ENCODE peak calls at places on chromosomes 1 and 21, in ten cellular contexts. V, L, W, P, O, S, F, K, A and N are unnamed samples.
A peak's percentile ranks its signal among the peaks of the same experiment; 100 is the strongest.

GRCh38 chr1:200279810-200280411 is 129.9 kb downstream of the ZNF281 start:
- DNase-seq in V (peak; percentile 65), L (no peak), W (no peak), P (peak; percentile 72), O (no peak), S (peak; percentile 80), F (no peak), K (peak; percentile 79), A (no peak), N (peak; percentile 26)

GRCh38 chr1:60458111-60458510 is 384.5 kb upstream of the C1orf87 start:
- DNase-seq in V (no peak), L (no peak), W (no peak), P (no peak), O (no peak), S (no peak), F (no peak), K (no peak), A (no peak), N (no peak)

GRCh38 chr1:235642021-235642942 is 7.3 kb downstream of the GNG4 start:
- DNase-seq in V (no peak), L (no peak), W (peak; percentile 45), P (peak; percentile 41), O (no peak), S (peak; percentile 43), F (no peak), K (peak; percentile 67), A (no peak), N (no peak)

GRCh38 chr1:168613689-168614655 is 37.6 kb downstream of the XCL1 start:
- DNase-seq in V (no peak), L (no peak), W (no peak), P (peak; percentile 30), O (no peak), S (no peak), F (peak; percentile 77), K (no peak), A (no peak), N (no peak)

GRCh38 chr21:21921410-21922232 is 923.4 kb downstream of the NCAM2 start:
- DNase-seq in V (peak; percentile 43), L (no peak), W (no peak), P (peak; percentile 46), O (no peak), S (no peak), F (no peak), K (peak; percentile 63), A (no peak), N (peak; percentile 74)

GRCh38 chr1:35202048-35202719 is 9.2 kb upstream of the SFPQ start:
- DNase-seq in V (peak; percentile 71), L (no peak), W (peak; percentile 50), P (peak; percentile 89), O (peak; percentile 69), S (peak; percentile 76), F (peak; percentile 24), K (peak; percentile 91), A (no peak), N (peak; percentile 54)

GRCh38 chr1:229325873-229326502 is 16.9 kb downstream of the CCSAP start:
- DNase-seq in V (no peak), L (no peak), W (no peak), P (no peak), O (no peak), S (no peak), F (no peak), K (peak; percentile 3), A (no peak), N (no peak)

GRCh38 chr1:14742181-14742980 is 143.9 kb downstream of the KAZN start:
- DNase-seq in V (no peak), L (no peak), W (no peak), P (peak; percentile 93), O (no peak), S (no peak), F (no peak), K (peak; percentile 93), A (no peak), N (peak; percentile 8)

GRCh38 chr1:215360786-215361185 is 206.3 kb upstream of the KCTD3 start:
- DNase-seq in V (no peak), L (no peak), W (no peak), P (no peak), O (no peak), S (no peak), F (no peak), K (peak; percentile 7), A (no peak), N (no peak)

GRCh38 chr1:230292739-230293720 is 133.1 kb downstream of the PGBD5 start:
- DNase-seq in V (no peak), L (peak; percentile 20), W (no peak), P (no peak), O (no peak), S (no peak), F (no peak), K (no peak), A (no peak), N (no peak)

GRCh38 chr1:23198373-23198772 is 18.9 kb downstream of the HTR1D start:
- DNase-seq in V (no peak), L (no peak), W (no peak), P (peak; percentile 88), O (no peak), S (no peak), F (no peak), K (peak; percentile 92), A (no peak), N (no peak)

GRCh38 chr1:28897789-28898188 is 16.6 kb upstream of the EPB41 start:
- DNase-seq in V (no peak), L (no peak), W (no peak), P (no peak), O (no peak), S (no peak), F (no peak), K (no peak), A (no peak), N (no peak)

GRCh38 chr1:240701412-240701811 is 89.5 kb upstream of the GREM2 start:
- DNase-seq in V (no peak), L (no peak), W (no peak), P (peak; percentile 29), O (no peak), S (no peak), F (no peak), K (peak; percentile 49), A (no peak), N (no peak)

GRCh38 chr1:154485905-154486304 is 16.1 kb upstream of the TDRD10 start:
- DNase-seq in V (no peak), L (no peak), W (no peak), P (peak; percentile 37), O (no peak), S (no peak), F (no peak), K (no peak), A (no peak), N (no peak)

GRCh38 chr1:154485106-154485505 is 16.9 kb upstream of the TDRD10 start:
- DNase-seq in V (no peak), L (no peak), W (no peak), P (peak; percentile 83), O (no peak), S (no peak), F (no peak), K (peak; percentile 91), A (no peak), N (no peak)

GRCh38 chr1:154481058-154481457 is 21.0 kb upstream of the TDRD10 start:
- DNase-seq in V (no peak), L (no peak), W (no peak), P (no peak), O (no peak), S (no peak), F (no peak), K (no peak), A (no peak), N (no peak)

GRCh38 chr1:154479764-154480421 is 22.1 kb upstream of the TDRD10 start:
- DNase-seq in V (peak; percentile 86), L (no peak), W (peak; percentile 12), P (peak; percentile 92), O (peak; percentile 63), S (peak; percentile 54), F (no peak), K (peak; percentile 94), A (no peak), N (peak; percentile 65)

GRCh38 chr1:154483941-154484803 is 17.8 kb upstream of the TDRD10 start:
- DNase-seq in V (peak; percentile 14), L (peak; percentile 81), W (no peak), P (peak; percentile 87), O (no peak), S (no peak), F (no peak), K (peak; percentile 94), A (peak; percentile 77), N (no peak)
- TF ChIP-seq CTCF in V (no peak), L (no peak), W (no peak), P (no peak), O (no peak), S (no peak), F (no peak), K (no peak), A (no peak), N (no peak)

GRCh38 chr1:83573776-83574175 is 425.2 kb downstream of the TTLL7 start:
- DNase-seq in V (no peak), L (no peak), W (no peak), P (no peak), O (no peak), S (no peak), F (no peak), K (no peak), A (no peak), N (no peak)
- TF ChIP-seq CTCF in V (no peak), L (no peak), W (no peak), P (no peak), O (no peak), S (no peak), F (no peak), K (no peak), A (no peak), N (no peak)

DNA sequence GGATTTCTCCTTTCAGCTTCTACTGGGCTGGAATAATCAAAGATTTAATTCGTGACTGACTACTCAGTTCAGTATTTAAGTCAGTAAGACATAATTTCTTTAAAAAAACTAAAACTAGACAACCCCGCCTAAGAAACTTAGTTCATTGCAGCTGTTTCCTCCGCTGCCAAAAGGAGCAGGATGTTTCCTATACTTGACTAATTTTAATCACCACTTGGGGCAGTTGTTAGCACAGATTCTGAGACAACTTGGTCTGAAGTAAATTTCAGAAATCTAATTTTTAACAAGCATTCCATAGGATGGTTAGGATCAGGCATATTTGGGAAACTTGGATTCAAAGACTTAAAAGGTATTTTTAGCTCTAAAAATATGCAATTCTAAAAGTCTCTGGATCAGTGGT is 34.0 kb downstream of the EPRS1 start:
- DNase-seq in V (no peak), L (no peak), W (no peak), P (peak; percentile 48), O (no peak), S (no peak), F (no peak), K (peak; percentile 31), A (no peak), N (no peak)
- TF ChIP-seq CTCF in V (no peak), L (no peak), W (no peak), P (no peak), O (no peak), S (no peak), F (no peak), K (peak; percentile 28), A (no peak), N (peak; percentile 22)

DNA sequence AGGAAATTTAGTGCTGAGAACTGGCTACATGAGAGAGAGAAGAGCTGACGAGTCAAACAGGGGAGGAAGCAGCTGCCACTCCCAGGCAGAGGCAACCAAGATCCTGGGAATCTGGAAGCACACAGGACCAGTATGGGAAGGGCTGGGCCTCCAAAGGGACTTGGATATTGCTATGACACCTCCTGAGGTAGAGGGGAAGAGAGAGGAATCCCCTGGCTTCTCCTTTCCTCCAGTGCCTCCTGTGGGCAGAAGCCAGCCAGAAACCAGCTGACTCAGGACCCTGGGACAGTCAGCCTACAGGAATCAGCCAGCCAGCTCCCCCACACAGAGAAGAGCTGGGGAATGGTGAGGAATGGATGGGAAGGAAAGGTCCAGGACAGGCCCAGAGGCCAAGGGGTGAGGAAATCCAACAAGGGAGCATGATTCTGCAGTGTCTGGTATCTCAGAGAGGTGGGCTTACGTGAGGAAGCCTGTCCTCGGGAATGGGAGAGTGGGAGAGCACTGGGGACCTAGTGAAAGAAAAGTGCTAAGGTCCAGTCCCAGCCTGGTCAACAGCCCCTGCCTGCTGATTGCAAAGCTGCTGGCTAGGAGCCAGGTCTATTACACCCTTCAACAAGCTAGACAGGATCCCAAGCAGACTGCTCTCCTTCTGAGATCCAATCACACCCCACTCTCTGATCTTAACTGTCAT is 43.5 kb downstream of the NAV1 start:
- DNase-seq in V (no peak), L (peak; percentile 51), W (no peak), P (peak; percentile 70), O (no peak), S (no peak), F (no peak), K (peak; percentile 67), A (peak; percentile 37), N (no peak)
- TF ChIP-seq CTCF in V (no peak), L (no peak), W (no peak), P (peak; percentile 12), O (no peak), S (no peak), F (no peak), K (peak; percentile 11), A (no peak), N (no peak)